ENCODE peak calls at places on chromosome 1, in four cellular contexts. One of them, this sample, is unnamed. For H3K4me1, the result is how much of the 10 kb centered on the place peaks cover.

GRCh38 chr1:197393105-197393504 is 125.1 kb downstream of the CRB1 start:
- DNase-seq in neural progenitor cell: no peak
- DNase-seq in lower lobe of right lung: no peak
- DNase-seq in heart left ventricle: no peak
- DNase-seq in this sample: no peak

GRCh38 chr1:84855947-84856660 is 36.9 kb downstream of the LPAR3 start:
- DNase-seq in lower lobe of right lung: no peak
- DNase-seq in neural progenitor cell: no peak
- DNase-seq in heart left ventricle: no peak
- DNase-seq in this sample: no peak

GRCh38 chr1:91826248-91826647 is 59.7 kb downstream of the TGFBR3 start:
- DNase-seq in lower lobe of right lung: no peak
- DNase-seq in heart left ventricle: peak
- DNase-seq in neural progenitor cell: no peak
- DNase-seq in this sample: no peak

GRCh38 chr1:161021168-161021958 is 411 bp upstream of the F11R start:
- DNase-seq in neural progenitor cell: peak
- DNase-seq in heart left ventricle: peak
- DNase-seq in lower lobe of right lung: peak
- DNase-seq in this sample: peak

GRCh38 chr1:10196991-10197390 is 13.4 kb upstream of the KIF1B start:
- DNase-seq in lower lobe of right lung: no peak
- DNase-seq in heart left ventricle: no peak
- DNase-seq in neural progenitor cell: no peak
- DNase-seq in this sample: no peak

GRCh38 chr1:231750296-231750695 is 123.7 kb downstream of the DISC1 start:
- DNase-seq in neural progenitor cell: no peak
- DNase-seq in heart left ventricle: no peak
- DNase-seq in lower lobe of right lung: no peak
- DNase-seq in this sample: no peak

GRCh38 chr1:5975133-5975880 is 16.9 kb downstream of the NPHP4 start:
- DNase-seq in lower lobe of right lung: no peak
- DNase-seq in heart left ventricle: no peak
- DNase-seq in neural progenitor cell: peak
- DNase-seq in this sample: peak

GRCh38 chr1:234541281-234541975 is 62.4 kb upstream of the TARBP1 start:
- DNase-seq in heart left ventricle: no peak
- DNase-seq in lower lobe of right lung: no peak
- DNase-seq in neural progenitor cell: no peak
- DNase-seq in this sample: no peak

GRCh38 chr1:185823471-185823870 is 89.3 kb downstream of the HMCN1 start:
- DNase-seq in neural progenitor cell: no peak
- DNase-seq in heart left ventricle: no peak
- DNase-seq in lower lobe of right lung: no peak
- DNase-seq in this sample: no peak

GRCh38 chr1:181846001-181846645 is 215.4 kb downstream of the ZNF648 start:
- DNase-seq in neural progenitor cell: no peak
- DNase-seq in lower lobe of right lung: no peak
- DNase-seq in heart left ventricle: no peak
- DNase-seq in this sample: no peak

GRCh38 chr1:26999440-26999987 is 6.0 kb downstream of the TRNP1 start:
- DNase-seq in heart left ventricle: peak
- DNase-seq in lower lobe of right lung: peak
- DNase-seq in neural progenitor cell: peak
- DNase-seq in this sample: peak

GRCh38 chr1:20361401-20361800 is 70.7 kb downstream of the VWA5B1 start:
- DNase-seq in lower lobe of right lung: no peak
- DNase-seq in neural progenitor cell: no peak
- DNase-seq in heart left ventricle: no peak
- DNase-seq in this sample: no peak

GRCh38 chr1:68384321-68384813 is 65.4 kb downstream of the RPE65 start:
- DNase-seq in lower lobe of right lung: no peak
- DNase-seq in neural progenitor cell: no peak
- DNase-seq in heart left ventricle: no peak
- DNase-seq in this sample: no peak

GRCh38 chr1:869499-870244 is 54.1 kb upstream of the SAMD11 start:
- DNase-seq in lower lobe of right lung: peak
- DNase-seq in neural progenitor cell: peak
- DNase-seq in heart left ventricle: peak
- DNase-seq in this sample: peak

GRCh38 chr1:53702287-53702805 is 36.6 kb downstream of the GLIS1 start:
- DNase-seq in neural progenitor cell: no peak
- DNase-seq in lower lobe of right lung: no peak
- DNase-seq in heart left ventricle: no peak
- DNase-seq in this sample: no peak

GRCh38 chr1:51946300-51946699 is 44.2 kb downstream of the RAB3B start:
- DNase-seq in neural progenitor cell: no peak
- DNase-seq in heart left ventricle: no peak
- DNase-seq in lower lobe of right lung: no peak
- DNase-seq in this sample: no peak

GRCh38 chr1:30752651-30752908 is 5.0 kb downstream of the LAPTM5 start:
- DNase-seq in neural progenitor cell: no peak
- DNase-seq in heart left ventricle: no peak
- DNase-seq in lower lobe of right lung: no peak
- DNase-seq in this sample: no peak

GRCh38 chr1:30748699-30749401 is 8.7 kb downstream of the LAPTM5 start:
- DNase-seq in lower lobe of right lung: peak
- DNase-seq in neural progenitor cell: no peak
- DNase-seq in heart left ventricle: no peak
- DNase-seq in this sample: no peak

GRCh38 chr1:30749691-30750583 is 7.6 kb downstream of the LAPTM5 start:
- DNase-seq in heart left ventricle: no peak
- DNase-seq in neural progenitor cell: no peak
- DNase-seq in lower lobe of right lung: no peak
- DNase-seq in this sample: no peak

GRCh38 chr1:30751830-30752650 is 5.5 kb downstream of the LAPTM5 start:
- DNase-seq in heart left ventricle: no peak
- DNase-seq in lower lobe of right lung: no peak
- DNase-seq in neural progenitor cell: no peak
- DNase-seq in this sample: no peak

DNA sequence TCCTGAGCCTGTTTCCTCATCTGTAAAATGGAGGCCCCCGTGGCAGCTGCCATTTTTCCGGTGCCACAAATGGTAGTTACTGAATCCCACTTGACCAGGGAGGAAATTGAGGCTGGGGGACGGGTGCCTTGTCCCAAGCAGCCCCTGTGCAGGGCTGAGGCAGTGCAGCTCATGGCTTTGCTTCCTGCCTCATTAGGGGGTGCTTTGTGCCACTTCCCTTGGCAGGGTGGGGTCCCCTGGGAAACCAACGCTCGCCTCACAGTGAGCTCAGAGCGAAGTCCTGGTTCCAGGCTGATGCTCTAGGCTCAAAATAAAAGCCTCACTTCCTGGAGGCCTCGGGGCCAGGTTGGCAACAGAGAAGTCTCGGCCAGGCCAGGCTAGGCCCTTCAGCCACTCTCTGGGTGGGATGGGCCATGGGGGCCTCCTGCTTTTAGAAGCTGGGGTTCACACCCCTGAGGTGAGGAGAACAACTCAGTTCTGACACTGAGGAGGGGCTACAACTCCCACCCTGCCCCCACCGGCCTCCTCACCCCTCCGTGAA is 6.8 kb downstream of the LAPTM5 start:
- DNase-seq in neural progenitor cell: no peak
- DNase-seq in lower lobe of right lung: no peak
- DNase-seq in heart left ventricle: no peak
- DNase-seq in this sample: no peak
- H3K4me1 ChIP-seq in neural progenitor cell: under half
- H3K4me1 ChIP-seq in lower lobe of right lung: half or more
- H3K4me1 ChIP-seq in heart left ventricle: under half
- H3K4me1 ChIP-seq in this sample: under half

GRCh38 chr1:33372677-33373076 is 51.8 kb upstream of the A3GALT2 start:
- DNase-seq in neural progenitor cell: peak
- DNase-seq in lower lobe of right lung: no peak
- DNase-seq in heart left ventricle: no peak
- DNase-seq in this sample: no peak
- TF ChIP-seq CTCF in neural progenitor cell: no peak
- TF ChIP-seq CTCF in lower lobe of right lung: no peak
- TF ChIP-seq CTCF in heart left ventricle: no peak
- TF ChIP-seq CTCF in this sample: no peak

GRCh38 chr1:115183158-115183557 is 93.9 kb upstream of the TSPAN2 start:
- DNase-seq in lower lobe of right lung: no peak
- DNase-seq in heart left ventricle: no peak
- DNase-seq in neural progenitor cell: peak
- DNase-seq in this sample: no peak

GRCh38 chr1:115183711-115184259 is 94.5 kb upstream of the TSPAN2 start:
- DNase-seq in neural progenitor cell: no peak
- DNase-seq in lower lobe of right lung: no peak
- DNase-seq in heart left ventricle: no peak
- DNase-seq in this sample: no peak

GRCh38 chr1:115184260-115184950 is 95.1 kb upstream of the TSPAN2 start:
- DNase-seq in lower lobe of right lung: no peak
- DNase-seq in heart left ventricle: no peak
- DNase-seq in neural progenitor cell: no peak
- DNase-seq in this sample: no peak

GRCh38 chr1:115185351-115185750 is 96.0 kb upstream of the TSPAN2 start:
- DNase-seq in lower lobe of right lung: no peak
- DNase-seq in heart left ventricle: no peak
- DNase-seq in neural progenitor cell: no peak
- DNase-seq in this sample: no peak

DNA sequence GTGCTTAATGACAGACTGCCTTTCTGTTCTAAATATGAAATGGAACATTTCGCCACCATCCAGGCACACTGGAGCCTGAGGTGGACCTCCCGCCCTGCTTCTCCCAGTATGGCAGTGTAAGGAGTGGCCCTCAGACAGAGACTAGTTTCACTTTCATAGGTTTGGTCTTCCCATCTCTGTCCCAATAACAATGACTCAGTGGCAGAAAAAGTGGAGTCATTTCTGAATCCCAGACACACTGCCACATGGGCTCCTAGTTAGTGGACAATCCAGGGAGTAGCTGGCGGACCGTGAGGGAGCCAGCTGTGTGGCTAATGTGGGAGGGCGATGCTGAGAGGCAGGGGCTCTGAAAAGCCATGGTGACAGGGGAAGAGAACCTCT is 95.6 kb upstream of the TSPAN2 start:
- DNase-seq in neural progenitor cell: no peak
- DNase-seq in heart left ventricle: no peak
- DNase-seq in lower lobe of right lung: no peak
- DNase-seq in this sample: no peak
- H3K4me1 ChIP-seq in neural progenitor cell: under half
- H3K4me1 ChIP-seq in heart left ventricle: under half
- H3K4me1 ChIP-seq in lower lobe of right lung: under half
- H3K4me1 ChIP-seq in this sample: under half

GRCh38 chr1:159055181-159055621 is 21.4 kb downstream of the AIM2 start:
- DNase-seq in neural progenitor cell: no peak
- DNase-seq in lower lobe of right lung: no peak
- DNase-seq in heart left ventricle: no peak
- DNase-seq in this sample: no peak

GRCh38 chr1:159058751-159059150 is 17.8 kb downstream of the AIM2 start:
- DNase-seq in heart left ventricle: no peak
- DNase-seq in lower lobe of right lung: no peak
- DNase-seq in neural progenitor cell: no peak
- DNase-seq in this sample: no peak

GRCh38 chr1:159054427-159054826 is 22.1 kb downstream of the AIM2 start:
- DNase-seq in heart left ventricle: no peak
- DNase-seq in neural progenitor cell: no peak
- DNase-seq in lower lobe of right lung: no peak
- DNase-seq in this sample: no peak

GRCh38 chr1:159051436-159051835 is 25.1 kb downstream of the AIM2 start:
- DNase-seq in neural progenitor cell: no peak
- DNase-seq in lower lobe of right lung: no peak
- DNase-seq in heart left ventricle: no peak
- DNase-seq in this sample: no peak

DNA sequence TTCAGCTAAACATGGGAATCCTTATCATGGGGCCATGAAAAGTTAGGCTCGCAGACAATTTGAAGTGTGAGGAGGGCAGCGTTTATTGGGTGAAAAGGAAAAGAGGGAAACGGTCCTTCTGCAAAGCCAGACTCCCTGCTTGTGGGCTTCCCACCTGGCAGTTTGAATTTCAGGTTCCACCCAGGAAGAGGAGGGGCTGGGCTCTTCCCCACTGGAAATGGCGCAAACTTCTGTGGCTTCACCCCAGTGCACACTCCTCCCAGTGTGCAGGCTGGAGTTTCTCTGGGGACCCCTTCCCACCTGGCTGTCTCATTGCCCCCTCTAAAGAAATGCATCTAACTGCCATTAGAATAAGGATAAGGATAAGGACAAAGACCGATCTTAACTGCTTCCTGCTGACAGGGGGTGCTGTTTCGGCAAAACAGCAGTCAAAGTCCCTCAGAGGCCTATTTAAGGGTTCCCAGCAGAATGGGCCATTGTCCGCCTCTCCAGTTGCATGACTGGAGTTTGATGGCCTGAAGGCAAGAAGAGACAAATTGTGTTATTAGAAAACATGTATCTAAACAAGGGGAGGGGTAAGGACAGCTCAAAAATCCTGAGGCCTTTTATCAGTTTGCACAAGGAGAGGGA is 20.4 kb downstream of the AIM2 start:
- DNase-seq in lower lobe of right lung: no peak
- DNase-seq in neural progenitor cell: peak
- DNase-seq in heart left ventricle: no peak
- DNase-seq in this sample: no peak
- TF ChIP-seq CTCF in lower lobe of right lung: no peak
- TF ChIP-seq CTCF in neural progenitor cell: peak
- TF ChIP-seq CTCF in heart left ventricle: no peak
- TF ChIP-seq CTCF in this sample: no peak

GRCh38 chr1:34758751-34759150 is 789 bp upstream of the GJB4 start:
- DNase-seq in neural progenitor cell: no peak
- DNase-seq in heart left ventricle: no peak
- DNase-seq in lower lobe of right lung: no peak
- DNase-seq in this sample: no peak
- H3K4me1 ChIP-seq in neural progenitor cell: under half
- H3K4me1 ChIP-seq in heart left ventricle: under half
- H3K4me1 ChIP-seq in lower lobe of right lung: under half
- H3K4me1 ChIP-seq in this sample: under half

DNA sequence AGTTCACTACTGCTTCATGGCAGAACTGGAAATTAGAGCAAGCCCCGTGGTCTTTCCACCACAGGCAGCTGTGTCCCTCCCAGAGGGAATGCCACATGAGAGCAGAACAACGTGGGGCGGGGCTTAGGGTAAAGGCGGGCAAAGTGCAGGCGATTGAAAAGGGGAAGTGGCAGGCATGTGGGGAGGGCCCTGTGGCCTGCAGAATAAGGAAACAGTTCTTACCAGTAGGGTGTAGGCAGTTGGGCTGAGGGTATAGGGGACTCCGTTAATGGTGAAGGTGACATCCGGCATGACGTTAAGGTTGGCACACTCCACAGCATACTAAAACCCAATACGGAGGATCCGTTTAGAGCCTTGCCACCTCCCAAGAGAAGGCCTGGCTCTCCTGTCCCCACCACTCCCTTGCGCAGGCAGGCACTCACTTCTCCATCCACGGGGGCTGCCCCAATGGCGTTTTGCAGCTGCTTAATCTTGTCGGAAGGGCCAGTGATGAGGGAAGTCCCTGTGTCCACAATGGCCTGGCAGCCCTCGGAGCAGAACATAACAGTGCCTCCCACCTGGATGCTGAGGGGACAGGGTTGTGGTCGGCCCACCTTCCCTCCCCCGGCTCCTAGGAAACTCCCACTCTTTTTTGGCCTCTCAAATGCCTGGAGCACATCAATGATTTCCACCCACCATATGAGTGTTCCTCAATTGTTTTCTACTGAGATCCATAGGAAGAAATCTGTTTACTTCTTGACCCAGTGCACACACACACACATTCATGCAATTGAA is 9.1 kb upstream of the RAB7B start:
- DNase-seq in lower lobe of right lung: peak
- DNase-seq in heart left ventricle: peak
- DNase-seq in neural progenitor cell: no peak
- DNase-seq in this sample: peak
- TF ChIP-seq CTCF in lower lobe of right lung: no peak
- TF ChIP-seq CTCF in heart left ventricle: no peak
- TF ChIP-seq CTCF in neural progenitor cell: no peak
- TF ChIP-seq CTCF in this sample: no peak

This sample was measured in BE2C.